ENCODE peak calls at places on chromosomes 6 and 20, in ten cellular contexts. One of them, this sample, is unnamed.

GRCh38 chr20:53779822-53780221 is 186.2 kb upstream of the ZNF217 start:
- DNase-seq in NCI-H345: no peak
- DNase-seq in foreskin melanocyte: no peak
- DNase-seq in right lobe of liver: no peak
- DNase-seq in activated naive CD4-positive, alpha-beta T cell treated with anti-CD3 and anti-CD28 coated beads for 36 hours: no peak
- DNase-seq in CD8-positive, alpha-beta T cell: no peak
- DNase-seq in NCI-H2107: no peak
- DNase-seq in T-helper 1 cell: no peak
- DNase-seq in GM04503: no peak
- DNase-seq in PC-9: no peak
- DNase-seq in this sample: no peak

GRCh38 chr6:170165501-170166117 is 125.3 kb downstream of the DLL1 start:
- DNase-seq in NCI-H2107: no peak
- DNase-seq in right lobe of liver: no peak
- DNase-seq in GM04503: no peak
- DNase-seq in T-helper 1 cell: no peak
- DNase-seq in foreskin melanocyte: no peak
- DNase-seq in NCI-H345: no peak
- DNase-seq in PC-9: no peak
- DNase-seq in CD8-positive, alpha-beta T cell: no peak
- DNase-seq in activated naive CD4-positive, alpha-beta T cell treated with anti-CD3 and anti-CD28 coated beads for 36 hours: no peak
- DNase-seq in this sample: no peak

GRCh38 chr20:2986466-2986865 is 57.0 kb upstream of the GNRH2 start:
- DNase-seq in NCI-H345: no peak
- DNase-seq in NCI-H2107: no peak
- DNase-seq in T-helper 1 cell: peak
- DNase-seq in PC-9: no peak
- DNase-seq in CD8-positive, alpha-beta T cell: no peak
- DNase-seq in activated naive CD4-positive, alpha-beta T cell treated with anti-CD3 and anti-CD28 coated beads for 36 hours: peak
- DNase-seq in right lobe of liver: no peak
- DNase-seq in GM04503: peak
- DNase-seq in foreskin melanocyte: no peak
- DNase-seq in this sample: no peak

GRCh38 chr6:147434508-147434907 is 74.0 kb upstream of the SAMD5 start:
- DNase-seq in T-helper 1 cell: no peak
- DNase-seq in right lobe of liver: no peak
- DNase-seq in CD8-positive, alpha-beta T cell: no peak
- DNase-seq in activated naive CD4-positive, alpha-beta T cell treated with anti-CD3 and anti-CD28 coated beads for 36 hours: no peak
- DNase-seq in NCI-H345: no peak
- DNase-seq in foreskin melanocyte: peak
- DNase-seq in PC-9: no peak
- DNase-seq in GM04503: no peak
- DNase-seq in NCI-H2107: no peak
- DNase-seq in this sample: no peak

GRCh38 chr6:9405825-9406224 is 970.5 kb upstream of the SLC35B3 start:
- DNase-seq in GM04503: no peak
- DNase-seq in PC-9: peak
- DNase-seq in NCI-H2107: no peak
- DNase-seq in right lobe of liver: no peak
- DNase-seq in foreskin melanocyte: no peak
- DNase-seq in activated naive CD4-positive, alpha-beta T cell treated with anti-CD3 and anti-CD28 coated beads for 36 hours: no peak
- DNase-seq in NCI-H345: no peak
- DNase-seq in CD8-positive, alpha-beta T cell: no peak
- DNase-seq in T-helper 1 cell: no peak
- DNase-seq in this sample: no peak

GRCh38 chr6:16758163-16758975 is 2.9 kb downstream of the ATXN1 start:
- DNase-seq in NCI-H345: no peak
- DNase-seq in PC-9: no peak
- DNase-seq in T-helper 1 cell: peak
- DNase-seq in NCI-H2107: no peak
- DNase-seq in right lobe of liver: no peak
- DNase-seq in activated naive CD4-positive, alpha-beta T cell treated with anti-CD3 and anti-CD28 coated beads for 36 hours: no peak
- DNase-seq in foreskin melanocyte: no peak
- DNase-seq in GM04503: no peak
- DNase-seq in CD8-positive, alpha-beta T cell: no peak
- DNase-seq in this sample: peak

GRCh38 chr6:86070151-86070550 is 427.5 kb upstream of the SYNCRIP start:
- DNase-seq in foreskin melanocyte: no peak
- DNase-seq in NCI-H2107: no peak
- DNase-seq in PC-9: no peak
- DNase-seq in activated naive CD4-positive, alpha-beta T cell treated with anti-CD3 and anti-CD28 coated beads for 36 hours: no peak
- DNase-seq in T-helper 1 cell: no peak
- DNase-seq in NCI-H345: no peak
- DNase-seq in right lobe of liver: no peak
- DNase-seq in CD8-positive, alpha-beta T cell: no peak
- DNase-seq in GM04503: no peak
- DNase-seq in this sample: no peak

GRCh38 chr20:17629025-17629424 is 53.0 kb downstream of the RRBP1 start:
- DNase-seq in T-helper 1 cell: no peak
- DNase-seq in NCI-H2107: no peak
- DNase-seq in right lobe of liver: no peak
- DNase-seq in NCI-H345: no peak
- DNase-seq in activated naive CD4-positive, alpha-beta T cell treated with anti-CD3 and anti-CD28 coated beads for 36 hours: no peak
- DNase-seq in CD8-positive, alpha-beta T cell: no peak
- DNase-seq in GM04503: no peak
- DNase-seq in PC-9: no peak
- DNase-seq in foreskin melanocyte: no peak
- DNase-seq in this sample: no peak

GRCh38 chr6:136784910-136785746 is 7.1 kb downstream of the MAP3K5 start:
- DNase-seq in foreskin melanocyte: no peak
- DNase-seq in right lobe of liver: peak
- DNase-seq in NCI-H345: no peak
- DNase-seq in T-helper 1 cell: peak
- DNase-seq in NCI-H2107: no peak
- DNase-seq in GM04503: no peak
- DNase-seq in PC-9: no peak
- DNase-seq in CD8-positive, alpha-beta T cell: peak
- DNase-seq in activated naive CD4-positive, alpha-beta T cell treated with anti-CD3 and anti-CD28 coated beads for 36 hours: peak
- DNase-seq in this sample: no peak

GRCh38 chr6:14731638-14732037 is 514.2 kb upstream of the JARID2 start:
- DNase-seq in CD8-positive, alpha-beta T cell: no peak
- DNase-seq in NCI-H345: no peak
- DNase-seq in GM04503: no peak
- DNase-seq in activated naive CD4-positive, alpha-beta T cell treated with anti-CD3 and anti-CD28 coated beads for 36 hours: no peak
- DNase-seq in PC-9: no peak
- DNase-seq in foreskin melanocyte: no peak
- DNase-seq in right lobe of liver: no peak
- DNase-seq in NCI-H2107: no peak
- DNase-seq in T-helper 1 cell: no peak
- DNase-seq in this sample: no peak

GRCh38 chr6:125789576-125790402 is 971 bp upstream of the NCOA7 start:
- DNase-seq in NCI-H2107: peak
- DNase-seq in NCI-H345: peak
- DNase-seq in activated naive CD4-positive, alpha-beta T cell treated with anti-CD3 and anti-CD28 coated beads for 36 hours: peak
- DNase-seq in CD8-positive, alpha-beta T cell: peak
- DNase-seq in PC-9: peak
- DNase-seq in right lobe of liver: peak
- DNase-seq in T-helper 1 cell: peak
- DNase-seq in foreskin melanocyte: peak
- DNase-seq in GM04503: no peak
- DNase-seq in this sample: no peak

GRCh38 chr6:97774973-97775372 is 492.0 kb upstream of the MMS22L start:
- DNase-seq in right lobe of liver: no peak
- DNase-seq in CD8-positive, alpha-beta T cell: no peak
- DNase-seq in T-helper 1 cell: no peak
- DNase-seq in GM04503: no peak
- DNase-seq in PC-9: no peak
- DNase-seq in activated naive CD4-positive, alpha-beta T cell treated with anti-CD3 and anti-CD28 coated beads for 36 hours: no peak
- DNase-seq in foreskin melanocyte: no peak
- DNase-seq in NCI-H2107: no peak
- DNase-seq in NCI-H345: no peak
- DNase-seq in this sample: no peak

GRCh38 chr6:12608016-12608860 is 108.3 kb upstream of the PHACTR1 start:
- DNase-seq in PC-9: no peak
- DNase-seq in NCI-H345: no peak
- DNase-seq in activated naive CD4-positive, alpha-beta T cell treated with anti-CD3 and anti-CD28 coated beads for 36 hours: peak
- DNase-seq in foreskin melanocyte: no peak
- DNase-seq in T-helper 1 cell: peak
- DNase-seq in right lobe of liver: no peak
- DNase-seq in NCI-H2107: no peak
- DNase-seq in CD8-positive, alpha-beta T cell: no peak
- DNase-seq in GM04503: no peak
- DNase-seq in this sample: no peak

GRCh38 chr20:41424025-41424424 is 57.4 kb upstream of the EMILIN3 start:
- DNase-seq in foreskin melanocyte: no peak
- DNase-seq in PC-9: no peak
- DNase-seq in NCI-H2107: no peak
- DNase-seq in CD8-positive, alpha-beta T cell: no peak
- DNase-seq in activated naive CD4-positive, alpha-beta T cell treated with anti-CD3 and anti-CD28 coated beads for 36 hours: no peak
- DNase-seq in T-helper 1 cell: no peak
- DNase-seq in right lobe of liver: no peak
- DNase-seq in NCI-H345: no peak
- DNase-seq in GM04503: no peak
- DNase-seq in this sample: no peak

GRCh38 chr20:3514012-3514642 is 43.3 kb downstream of the ATRN start:
- DNase-seq in T-helper 1 cell: no peak
- DNase-seq in PC-9: no peak
- DNase-seq in GM04503: no peak
- DNase-seq in NCI-H345: no peak
- DNase-seq in right lobe of liver: no peak
- DNase-seq in foreskin melanocyte: no peak
- DNase-seq in CD8-positive, alpha-beta T cell: no peak
- DNase-seq in NCI-H2107: no peak
- DNase-seq in activated naive CD4-positive, alpha-beta T cell treated with anti-CD3 and anti-CD28 coated beads for 36 hours: no peak
- DNase-seq in this sample: no peak